ENCODE peak calls at places on chromosome 15, in nine cellular contexts. N is tibial nerve, A is GM23338, Q is IMR-90, W is upper lobe of left lung, R is neural crest cell, C is fibroblast of the aortic adventitia, L is prostate gland, F is glutamatergic neuron. X is an unnamed sample.

GRCh38 chr15:98150531-98150930 is 190.0 kb downstream of the ARRDC4 start:
- DNase-seq in Q (no peak), L (no peak), C (no peak), N (no peak), F (no peak), A (no peak), W (no peak), R (no peak), X (no peak)

GRCh38 chr15:33007295-33007855 is 187.1 kb downstream of the FMN1 start:
- DNase-seq in W (no peak), F (no peak), Q (peak), C (peak), N (no peak), L (no peak), R (no peak), A (peak), X (no peak)

GRCh38 chr15:38253448-38253847 is 812 bp downstream of the SPRED1 start:
- DNase-seq in N (no peak), Q (peak), L (peak), A (peak), C (peak), F (no peak), R (no peak), W (no peak), X (no peak)

GRCh38 chr15:35784745-35785144 is 238.8 kb upstream of the DPH6 start:
- DNase-seq in R (no peak), C (no peak), N (no peak), W (no peak), Q (no peak), L (no peak), F (no peak), A (peak), X (no peak)

GRCh38 chr15:92277776-92278175 is 115.9 kb upstream of the ST8SIA2 start:
- DNase-seq in R (no peak), A (peak), W (peak), F (no peak), L (no peak), C (no peak), Q (no peak), N (no peak), X (no peak)

GRCh38 chr15:101045236-101045646 is 126.1 kb downstream of the LRRK1 start:
- DNase-seq in A (no peak), N (no peak), L (no peak), F (peak), Q (peak), R (no peak), W (peak), C (no peak), X (no peak)

GRCh38 chr15:50418041-50418583 is 6.1 kb upstream of the USP8 start:
- DNase-seq in Q (no peak), N (no peak), A (no peak), F (no peak), W (no peak), L (no peak), R (no peak), C (no peak), X (no peak)

GRCh38 chr15:79218588-79219200 is 63.8 kb upstream of the ANKRD34C start:
- DNase-seq in A (peak), Q (peak), C (peak), F (no peak), L (no peak), W (no peak), N (no peak), R (no peak), X (no peak)

GRCh38 chr15:78454992-78455391 is 17.0 kb downstream of the IREB2 start:
- DNase-seq in Q (no peak), N (no peak), A (no peak), R (no peak), L (no peak), W (peak), C (no peak), F (no peak), X (no peak)

GRCh38 chr15:74168673-74169274 is 4.7 kb upstream of the ISLR start:
- DNase-seq in R (no peak), A (no peak), W (no peak), N (no peak), C (no peak), Q (no peak), F (no peak), L (no peak), X (no peak)

GRCh38 chr15:25469377-25469776 is 30.6 kb upstream of the UBE3A start:
- DNase-seq in F (no peak), N (no peak), R (no peak), Q (no peak), C (peak), A (no peak), L (no peak), W (no peak), X (no peak)

GRCh38 chr15:78054518-78054917 is 23.0 kb downstream of the TBC1D2B start:
- DNase-seq in C (no peak), L (no peak), W (no peak), N (no peak), A (no peak), R (no peak), F (no peak), Q (no peak), X (no peak)

GRCh38 chr15:35561308-35561707 is 15.3 kb upstream of the DPH6 start:
- DNase-seq in N (no peak), F (no peak), C (no peak), A (no peak), L (no peak), W (no peak), Q (no peak), R (no peak), X (no peak)

GRCh38 chr15:61275901-61276300 is 46.8 kb upstream of the RORA start:
- DNase-seq in Q (no peak), F (no peak), A (no peak), R (no peak), L (no peak), C (no peak), W (no peak), N (no peak), X (no peak)

GRCh38 chr15:90062023-90062728 is 40.1 kb downstream of the IDH2 start:
- DNase-seq in A (peak), L (peak), F (peak), N (no peak), C (no peak), R (peak), W (peak), Q (no peak), X (no peak)

GRCh38 chr15:56243117-56243773 is 434 bp downstream of the RFX7 start:
- DNase-seq in Q (peak), W (peak), N (no peak), L (peak), A (peak), F (peak), C (no peak), R (peak), X (no peak)

GRCh38 chr15:75731248-75732100 is 18.8 kb upstream of the CSPG4 start:
- DNase-seq in N (no peak), L (no peak), F (no peak), W (no peak), Q (peak), C (no peak), A (peak), R (no peak), X (no peak)

GRCh38 chr15:92623435-92623834 is 32.1 kb downstream of the FAM174B start:
- DNase-seq in Q (no peak), R (no peak), F (peak), W (no peak), A (no peak), N (no peak), L (no peak), C (no peak), X (no peak)

GRCh38 chr15:74901612-74902063 is 5.0 kb downstream of the FAM219B start:
- DNase-seq in C (peak), W (peak), Q (peak), F (peak), R (peak), N (peak), A (peak), L (peak), X (no peak)

GRCh38 chr15:38589502-38589901 is 24.9 kb upstream of the RASGRP1 start:
- DNase-seq in A (no peak), N (no peak), W (peak), F (no peak), Q (peak), R (no peak), L (no peak), C (peak), X (peak)

GRCh38 chr15:57862761-57863160 is 156.2 kb downstream of the POLR2M start:
- DNase-seq in F (no peak), R (no peak), W (no peak), Q (no peak), N (no peak), C (no peak), L (no peak), A (no peak), X (no peak)

GRCh38 chr15:57866149-57866736 is 159.7 kb downstream of the POLR2M start:
- DNase-seq in W (peak), R (peak), F (peak), L (peak), N (no peak), A (peak), C (peak), Q (peak), X (no peak)

GRCh38 chr15:57861805-57862586 is 155.5 kb downstream of the POLR2M start:
- DNase-seq in F (no peak), A (no peak), C (peak), L (no peak), R (no peak), Q (peak), W (no peak), N (no peak), X (peak)

GRCh38 chr15:57867970-57868791 is 161.7 kb downstream of the POLR2M start:
- DNase-seq in W (no peak), C (no peak), Q (no peak), N (no peak), A (no peak), R (no peak), F (no peak), L (no peak), X (no peak)

GRCh38 chr15:57865294-57865693 is 158.8 kb downstream of the POLR2M start:
- DNase-seq in A (peak), N (no peak), L (no peak), F (no peak), W (no peak), C (no peak), Q (no peak), R (no peak), X (no peak)
- TF ChIP-seq CTCF in A (peak), N (peak), L (peak), F (peak), W (no peak), C (peak), Q (peak), R (peak), X (peak)

GRCh38 chr15:67051088-67051659 is 14.2 kb upstream of the SMAD3 start:
- DNase-seq in W (no peak), C (no peak), N (no peak), L (no peak), A (no peak), R (no peak), F (no peak), Q (no peak), X (no peak)

GRCh38 chr15:67050522-67051087 is 14.8 kb upstream of the SMAD3 start:
- DNase-seq in C (no peak), F (no peak), Q (no peak), L (no peak), W (no peak), N (no peak), A (no peak), R (no peak), X (no peak)

GRCh38 chr15:67048281-67049279 is 16.8 kb upstream of the SMAD3 start:
- DNase-seq in L (peak), N (no peak), W (peak), A (no peak), R (no peak), Q (peak), F (no peak), C (peak), X (peak)

GRCh38 chr15:67050062-67050461 is 15.3 kb upstream of the SMAD3 start:
- DNase-seq in Q (peak), F (no peak), W (no peak), A (no peak), N (no peak), C (peak), L (no peak), R (no peak), X (no peak)

DNA sequence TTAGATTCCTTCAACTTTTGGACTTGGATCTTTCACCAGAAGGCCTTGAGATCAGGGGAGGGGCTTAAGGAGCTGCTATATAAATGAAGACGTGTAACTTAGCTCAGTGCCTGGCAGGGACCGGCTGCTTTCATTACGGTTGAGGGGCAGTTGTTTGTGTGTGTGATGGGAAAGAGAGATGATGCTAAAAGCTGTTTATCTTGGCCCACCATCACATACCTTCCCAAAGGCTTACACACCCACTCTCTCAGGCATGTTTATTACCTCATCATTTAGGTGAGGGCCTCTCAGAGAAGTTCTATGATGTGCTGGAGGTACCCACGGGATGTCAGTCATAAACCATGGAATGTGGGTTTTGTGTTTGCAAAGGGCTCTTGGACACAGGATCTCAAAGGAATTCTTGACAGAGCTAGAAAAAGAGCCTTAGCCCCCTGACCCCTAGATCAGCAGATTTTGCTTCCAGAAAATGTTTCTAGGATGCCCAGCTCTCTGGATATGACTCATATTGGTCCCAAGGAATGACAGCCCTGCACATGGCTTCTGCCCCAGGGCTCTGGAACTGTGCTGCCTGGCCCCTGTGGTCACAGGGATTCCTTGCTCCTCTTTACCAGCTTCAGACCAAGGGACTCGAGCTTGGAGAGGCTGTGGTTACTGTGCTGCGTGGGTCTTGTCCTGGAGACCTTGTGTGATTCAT is 15.9 kb upstream of the SMAD3 start:
- DNase-seq in W (no peak), A (no peak), C (peak), L (no peak), N (no peak), Q (peak), F (no peak), R (no peak), X (no peak)
- TF ChIP-seq CTCF in W (no peak), A (no peak), C (no peak), L (no peak), N (no peak), Q (no peak), F (no peak), R (no peak), X (no peak)

GRCh38 chr15:65086680-65087111 is 10.2 kb downstream of the KBTBD13 start:
- DNase-seq in Q (no peak), C (no peak), W (no peak), N (no peak), L (peak), F (peak), A (peak), R (no peak), X (no peak)
- TF ChIP-seq CTCF in Q (peak), C (peak), W (no peak), N (no peak), L (peak), F (peak), A (peak), R (peak), X (no peak)

DNA sequence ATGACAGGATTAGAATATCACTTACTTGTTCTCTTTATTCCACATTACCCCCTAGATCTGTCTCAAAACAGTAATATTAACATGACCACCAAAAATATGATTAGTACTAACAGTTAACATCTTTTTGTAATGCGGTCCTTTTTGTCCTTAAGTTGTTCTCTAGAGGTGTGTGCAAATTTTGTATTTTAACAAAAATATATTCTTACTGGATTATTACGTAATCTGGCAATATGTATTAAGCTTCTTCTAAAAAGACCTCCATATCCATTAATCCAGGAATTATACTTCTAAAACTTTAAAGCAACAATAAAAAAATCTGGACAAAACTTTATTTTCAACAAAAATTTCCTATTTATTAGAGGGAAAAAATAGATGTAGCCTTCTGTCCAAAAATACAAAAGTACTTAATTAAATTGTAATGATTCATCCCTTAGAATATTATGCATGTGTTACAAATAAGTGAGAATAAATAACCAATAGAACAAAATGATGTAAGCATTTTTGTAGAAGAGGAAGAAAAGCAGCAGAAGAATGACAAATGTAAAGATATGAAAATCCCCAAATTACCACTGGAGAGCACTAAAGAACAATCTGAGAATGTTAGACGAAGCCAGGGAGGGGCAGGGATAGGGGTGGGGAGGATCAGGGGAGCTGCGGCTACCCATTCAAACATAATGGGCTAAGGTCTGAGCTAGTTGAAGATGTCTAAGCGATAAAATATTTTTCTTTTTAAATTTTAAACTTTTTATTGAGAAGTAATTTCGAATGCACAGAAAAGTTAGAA is 945.6 kb downstream of the MCTP2 start:
- DNase-seq in N (no peak), A (no peak), Q (no peak), W (no peak), L (no peak), C (no peak), F (no peak), R (no peak), X (no peak)
- TF ChIP-seq CTCF in N (peak), A (no peak), Q (no peak), W (no peak), L (no peak), C (no peak), F (no peak), R (no peak), X (no peak)

GRCh38 chr15:69980311-69981059 is 117.2 kb downstream of the TLE3 start:
- DNase-seq in F (no peak), W (no peak), Q (no peak), L (no peak), R (no peak), A (no peak), N (no peak), C (no peak), X (no peak)
- TF ChIP-seq CTCF in F (no peak), W (no peak), Q (no peak), L (no peak), R (no peak), A (no peak), N (no peak), C (no peak), X (no peak)

GRCh38 chr15:31605467-31605931 is 278.9 kb downstream of the KLF13 start:
- DNase-seq in W (no peak), R (peak), F (peak), L (no peak), C (peak), Q (peak), A (peak), N (no peak), X (no peak)
- TF ChIP-seq CTCF in W (no peak), R (peak), F (peak), L (no peak), C (no peak), Q (peak), A (peak), N (no peak), X (peak)

GRCh38 chr15:62362608-62363007 is 197.5 kb upstream of the C2CD4B start:
- DNase-seq in L (no peak), N (no peak), F (no peak), R (no peak), W (no peak), A (no peak), Q (peak), C (peak), X (no peak)
- TF ChIP-seq CTCF in L (no peak), N (no peak), F (no peak), R (no peak), W (no peak), A (no peak), Q (no peak), C (no peak), X (no peak)

GRCh38 chr15:67542462-67543347 is at the start of gene MAP2K5:
- DNase-seq in R (peak), A (peak), N (peak), L (peak), W (peak), Q (peak), F (peak), C (peak), X (peak)
- TF ChIP-seq CTCF in R (no peak), A (no peak), N (no peak), L (no peak), W (no peak), Q (no peak), F (no peak), C (no peak), X (no peak)

DNA sequence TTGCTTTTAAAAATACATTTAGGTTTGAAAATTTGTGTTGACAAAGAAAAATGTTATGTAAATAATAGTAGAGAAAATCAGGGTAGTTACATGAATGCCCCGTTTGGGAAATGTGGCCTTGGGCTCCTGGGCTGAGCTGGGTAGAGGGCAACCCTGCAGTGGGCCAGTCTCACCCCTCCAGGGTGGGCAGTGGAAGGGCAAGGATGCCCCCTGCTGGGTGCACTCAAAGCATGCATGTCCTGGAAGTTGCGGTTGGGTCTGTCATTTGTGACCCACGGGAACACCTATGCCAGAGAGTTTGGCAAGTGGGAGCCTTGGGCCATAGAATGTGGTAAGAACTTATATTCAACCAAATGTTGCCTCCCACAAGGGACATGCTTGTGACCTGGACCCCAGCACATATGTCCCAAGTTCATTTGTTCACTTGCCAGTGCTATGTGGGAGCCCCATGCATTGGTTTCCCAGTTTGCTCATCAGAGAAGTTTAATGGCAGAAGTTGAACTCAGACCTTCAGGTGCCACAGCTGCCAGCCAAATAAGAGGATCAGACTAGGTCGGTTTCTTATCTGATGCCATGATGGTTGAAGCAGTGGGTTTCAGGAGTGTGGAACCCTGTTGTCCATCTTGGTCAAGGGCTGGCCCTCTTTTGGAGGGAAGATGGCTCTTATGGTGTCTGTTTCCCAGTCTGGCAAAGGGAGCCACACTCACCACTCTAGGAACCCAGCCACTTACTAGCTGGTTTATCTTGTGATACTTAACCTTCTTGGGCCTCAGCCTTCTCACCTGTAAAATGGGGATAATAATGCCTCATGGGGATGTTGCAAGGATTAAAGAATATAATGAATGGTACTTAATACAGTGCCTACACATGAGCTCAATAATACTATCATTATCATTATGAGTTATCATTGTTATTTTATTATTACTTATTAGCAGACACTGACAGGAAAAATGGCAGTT is 2.5 kb upstream of the PLCB2 start:
- DNase-seq in C (peak), Q (peak), F (peak), L (peak), W (peak), R (peak), N (no peak), A (peak), X (no peak)
- TF ChIP-seq CTCF in C (peak), Q (peak), F (peak), L (peak), W (peak), R (peak), N (peak), A (peak), X (peak)

X was measured in AG09319.